ENCODE peak calls at places on chromosome 15, in seven cellular contexts. P is small intestine; A is vagina; K is CD8-positive, alpha-beta memory T cell; F is GM23338; R is breast epithelium; Q is fibroblast of lung. W is an unnamed sample.
A peak's percentile ranks its signal among the peaks of the same experiment; 100 is the strongest.

GRCh38 chr15:82129769-82130168 is 84.0 kb upstream of the MEX3B start:
- DNase-seq in Q (peak; percentile 96), K (no peak), R (no peak), F (no peak), A (no peak), P (no peak), W (no peak)

GRCh38 chr15:56977232-56977631 is 58.8 kb downstream of the TCF12 start:
- DNase-seq in P (no peak), F (no peak), Q (no peak), K (no peak), R (no peak), A (no peak), W (no peak)

GRCh38 chr15:59751552-59752413 is 62.7 kb upstream of the BNIP2 start:
- DNase-seq in P (no peak), Q (no peak), K (no peak), R (no peak), A (no peak), F (peak; percentile 88), W (no peak)

GRCh38 chr15:70432924-70433500 is 330.3 kb downstream of the UACA start:
- DNase-seq in K (no peak), A (no peak), Q (no peak), P (peak; percentile 56), R (peak; percentile 19), F (no peak), W (no peak)

GRCh38 chr15:86316216-86316615 is 236.5 kb downstream of the AGBL1 start:
- DNase-seq in Q (no peak), A (no peak), K (no peak), P (no peak), R (no peak), F (no peak), W (no peak)

GRCh38 chr15:60477991-60478632 is 830 bp downstream of the ICE2 start:
- DNase-seq in R (no peak), K (no peak), A (no peak), P (peak; percentile 44), Q (peak; percentile 62), F (peak; percentile 39), W (no peak)

GRCh38 chr15:29110733-29111132 is 158.9 kb downstream of the NSMCE3 start:
- DNase-seq in K (no peak), A (no peak), F (no peak), P (no peak), R (no peak), Q (no peak), W (no peak)

GRCh38 chr15:98344591-98344990 is 303.7 kb upstream of the IGF1R start:
- DNase-seq in P (no peak), Q (no peak), R (no peak), K (no peak), A (no peak), F (no peak), W (no peak)

DNA sequence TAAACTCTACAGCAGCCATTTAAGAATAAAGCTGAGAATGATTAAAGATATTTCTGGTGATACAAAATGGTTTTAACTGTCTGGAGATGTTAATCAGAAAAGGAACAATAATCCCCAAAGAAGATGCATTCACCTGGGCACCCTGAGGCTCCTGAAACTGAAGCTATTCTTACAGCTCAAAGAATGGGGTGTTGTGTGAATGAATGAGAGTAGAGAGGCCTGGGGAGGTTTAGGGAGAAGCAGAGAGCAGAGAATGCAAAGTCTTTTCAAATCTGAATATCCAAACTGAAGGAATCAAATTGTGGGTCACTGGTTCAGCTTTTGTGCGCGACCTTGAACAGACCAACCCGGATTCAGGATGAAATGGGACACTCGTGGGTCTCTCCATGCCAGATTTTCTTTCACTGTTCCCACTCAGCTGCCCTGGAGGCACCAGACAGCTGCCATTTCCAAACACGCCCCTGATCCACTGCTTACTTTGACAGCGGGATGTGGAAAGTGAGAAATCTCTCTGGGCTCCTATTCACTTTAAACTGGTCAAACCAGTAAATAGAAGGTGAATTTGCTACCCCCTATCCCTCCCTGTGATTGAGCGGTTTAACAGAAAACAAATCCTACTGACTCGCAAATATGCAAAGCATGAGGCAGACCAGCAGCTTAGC is 485.5 kb upstream of the THBS1 start:
- DNase-seq in F (peak; percentile 33), R (no peak), Q (no peak), K (no peak), A (no peak), P (no peak), W (no peak)
- H3K27ac ChIP-seq in F (peak overlapping the region; percentile 24), R (peak overlapping the region; percentile 35), Q (no peak overlapping the region), K (no peak overlapping the region), A (no peak overlapping the region), P (no peak overlapping the region), W (no peak overlapping the region)

GRCh38 chr15:88275804-88276203 is 19.3 kb upstream of the NTRK3 start:
- DNase-seq in P (no peak), F (no peak), A (no peak), R (no peak), K (no peak), Q (no peak), W (no peak)
- H3K4me1 ChIP-seq in P (no peaks in the 10 kb centered on the region), F (no peaks in the 10 kb centered on the region), A (no peaks in the 10 kb centered on the region), R (no peaks in the 10 kb centered on the region), K (no peaks in the 10 kb centered on the region), Q (no peaks in the 10 kb centered on the region), W (no peaks in the 10 kb centered on the region)

GRCh38 chr15:68642491-68642845 is 63.7 kb downstream of the CORO2B start:
- DNase-seq in R (peak; percentile 20), Q (no peak), K (no peak), A (no peak), F (peak; percentile 48), P (no peak), W (no peak)

GRCh38 chr15:68638953-68639500 is 60.2 kb downstream of the CORO2B start:
- DNase-seq in R (no peak), Q (peak; percentile 81), A (no peak), P (no peak), K (no peak), F (no peak), W (no peak)

GRCh38 chr15:68639926-68640600 is 61.3 kb downstream of the CORO2B start:
- DNase-seq in A (no peak), Q (peak; percentile 41), K (no peak), P (no peak), R (peak; percentile 45), F (no peak), W (no peak)

GRCh38 chr15:68641376-68641775 is 62.6 kb downstream of the CORO2B start:
- DNase-seq in F (no peak), K (no peak), A (no peak), Q (no peak), P (no peak), R (peak; percentile 47), W (no peak)

GRCh38 chr15:68640791-68641331 is 62.1 kb downstream of the CORO2B start:
- DNase-seq in Q (no peak), R (peak; percentile 50), P (no peak), A (no peak), F (no peak), K (no peak), W (no peak)
- H3K27ac ChIP-seq in Q (peak overlapping the region; percentile 33), R (peak overlapping the region; percentile 88), P (no peak overlapping the region), A (peak overlapping the region; percentile 49), F (no peak overlapping the region), K (no peak overlapping the region), W (peak overlapping the region; percentile 68)

DNA sequence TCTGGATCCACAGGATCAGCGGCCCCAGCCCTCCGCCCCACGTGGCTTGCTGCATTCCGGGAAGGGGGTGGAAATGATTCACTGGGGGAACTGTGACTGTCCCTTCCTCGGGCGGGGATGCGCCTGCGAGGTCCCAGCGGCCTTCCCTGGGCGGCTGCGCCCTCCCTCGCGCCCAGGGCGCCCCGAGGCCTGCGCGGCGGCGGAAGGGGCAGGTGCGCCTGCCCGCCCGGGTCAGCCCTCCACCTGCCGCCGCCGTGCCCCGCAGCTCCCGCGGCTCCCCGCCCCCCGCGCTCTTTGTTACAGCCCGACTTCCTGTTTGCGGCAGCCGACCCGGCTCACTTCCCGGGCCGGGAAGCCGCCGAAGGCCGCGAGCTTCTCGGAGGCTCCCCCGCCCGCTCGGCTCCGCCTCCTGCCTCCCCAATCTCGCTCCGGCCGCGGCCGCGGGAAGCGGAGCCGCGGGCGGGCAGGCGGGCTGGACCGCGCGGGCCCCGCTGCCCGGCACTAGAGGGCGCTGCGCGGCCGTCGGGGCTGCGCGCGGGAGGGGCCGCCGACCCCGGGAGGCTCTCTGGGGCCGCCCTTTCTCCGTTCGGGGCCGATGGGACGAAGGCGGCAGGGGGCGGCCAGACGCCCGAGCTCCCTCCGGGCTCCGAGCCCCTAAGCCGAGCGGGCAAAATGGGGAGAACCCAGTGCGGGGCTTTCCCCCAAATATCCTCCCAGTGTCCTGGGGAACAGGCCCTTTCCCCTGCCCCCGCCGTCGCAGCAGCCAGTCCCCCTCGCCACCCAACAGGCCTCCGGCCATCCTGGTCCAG is 11.5 kb upstream of the CHAC1 start:
- DNase-seq in F (peak; percentile 94), A (no peak), K (peak; percentile 79), P (peak; percentile 75), Q (peak; percentile 70), R (peak; percentile 66), W (no peak)
- H3K4me1 ChIP-seq in F (peaks cover 21% of the 10 kb centered on the region), A (peaks cover 27% of the 10 kb centered on the region), K (peaks cover 29% of the 10 kb centered on the region), P (no peaks in the 10 kb centered on the region), Q (peaks cover 24% of the 10 kb centered on the region), R (peaks cover 12% of the 10 kb centered on the region), W (no peaks in the 10 kb centered on the region)